ENCODE peak calls at places on chromosomes 16 and 17, in eight cellular contexts. S is upper lobe of left lung; K is mammary epithelial cell; M is prostate gland; L is PC-9; P is Peyer's patch; Q is CD8-positive, alpha-beta memory T cell; F is effector memory CD4-positive, alpha-beta T cell. D is an unnamed sample. For H3K9me3, the result is how much of the 10 kb centered on the place peaks cover.

GRCh38 chr17:74770498-74771318 is 5.4 kb downstream of the NAT9 start:
- DNase-seq in M (peak), F (peak), K (peak), P (peak), Q (peak), L (peak), S (peak), D (no peak)

GRCh38 chr16:56357765-56358322 is 67.5 kb downstream of the AMFR start:
- DNase-seq in S (no peak), M (no peak), Q (no peak), K (no peak), F (no peak), P (peak), L (peak), D (no peak)

GRCh38 chr17:62058611-62059010 is 6.5 kb downstream of the MED13 start:
- DNase-seq in Q (no peak), P (no peak), S (no peak), F (no peak), M (no peak), K (no peak), L (no peak), D (no peak)

GRCh38 chr16:15993946-15994665 is 44.7 kb downstream of the ABCC1 start:
- DNase-seq in Q (no peak), L (no peak), P (no peak), F (no peak), K (no peak), S (no peak), M (no peak), D (no peak)

GRCh38 chr17:76687278-76688164 is 23.2 kb downstream of the MXRA7 start:
- DNase-seq in S (no peak), L (no peak), M (no peak), P (no peak), F (no peak), K (no peak), Q (no peak), D (no peak)

GRCh38 chr17:19398301-19399181 is 11.6 kb upstream of the MFAP4 start:
- DNase-seq in P (peak), Q (no peak), M (no peak), L (peak), F (no peak), S (no peak), K (peak), D (no peak)

GRCh38 chr16:3007059-3007956 is 5.4 kb upstream of the CLDN9 start:
- DNase-seq in M (no peak), L (no peak), P (peak), S (no peak), F (no peak), Q (no peak), K (no peak), D (no peak)

GRCh38 chr17:33927732-33928133 is 327.4 kb upstream of the CCL2 start:
- DNase-seq in K (no peak), S (no peak), M (no peak), F (no peak), L (peak), Q (no peak), P (no peak), D (no peak)

GRCh38 chr17:69711504-69711903 is 297.0 kb downstream of the MAP2K6 start:
- DNase-seq in S (no peak), F (no peak), K (no peak), M (no peak), Q (no peak), P (no peak), L (no peak), D (no peak)

GRCh38 chr16:58931436-58931835 is 197.3 kb upstream of the GOT2 start:
- DNase-seq in F (no peak), K (no peak), Q (no peak), L (no peak), P (no peak), M (no peak), S (no peak), D (no peak)

GRCh38 chr16:86222965-86223551 is 287.3 kb upstream of the FOXF1 start:
- DNase-seq in F (no peak), K (no peak), S (no peak), Q (no peak), P (no peak), M (no peak), L (no peak), D (no peak)

GRCh38 chr16:55478827-55479559 is at the start of gene MMP2:
- DNase-seq in S (peak), Q (no peak), F (no peak), P (peak), K (no peak), M (no peak), L (no peak), D (no peak)

GRCh38 chr17:48613862-48614694 is 1.0 kb downstream of the HOXB8 start:
- DNase-seq in Q (no peak), M (no peak), S (peak), F (no peak), P (no peak), K (no peak), L (no peak), D (no peak)

GRCh38 chr17:48244121-48244711 is 136.7 kb downstream of the SNX11 start:
- DNase-seq in Q (no peak), S (no peak), P (peak), M (no peak), K (no peak), L (peak), F (no peak), D (no peak)

GRCh38 chr17:27559996-27560481 is 70.9 kb upstream of the LGALS9 start:
- DNase-seq in K (peak), P (peak), S (no peak), F (no peak), Q (no peak), L (no peak), M (no peak), D (no peak)

GRCh38 chr17:21129023-21129681 is 2.4 kb downstream of the DHRS7B start:
- DNase-seq in L (no peak), M (peak), S (no peak), Q (no peak), K (no peak), P (no peak), F (no peak), D (no peak)

GRCh38 chr16:2838928-2839327 is 8.8 kb downstream of the ZG16B start:
- DNase-seq in M (peak), L (no peak), Q (peak), S (peak), K (peak), P (peak), F (peak), D (no peak)

GRCh38 chr16:13896543-13897182 is 23.3 kb upstream of the ERCC4 start:
- DNase-seq in P (no peak), M (no peak), S (no peak), K (no peak), Q (no peak), F (no peak), L (no peak), D (no peak)

GRCh38 chr17:37821025-37821713 is 76.3 kb upstream of the HNF1B start:
- DNase-seq in P (no peak), S (no peak), L (peak), M (no peak), Q (no peak), K (peak), F (no peak), D (no peak)

GRCh38 chr16:50489187-50489586 is 59.0 kb upstream of the NKD1 start:
- DNase-seq in P (no peak), F (no peak), K (no peak), M (no peak), S (no peak), Q (no peak), L (no peak), D (no peak)

GRCh38 chr17:62963296-62963695 is 2.7 kb upstream of the TANC2 start:
- DNase-seq in M (no peak), Q (no peak), K (peak), L (peak), P (no peak), F (no peak), S (no peak), D (no peak)

GRCh38 chr17:49371178-49371834 is 9.3 kb upstream of the ZNF652 start:
- DNase-seq in P (peak), K (no peak), F (no peak), S (no peak), M (peak), L (no peak), Q (no peak), D (no peak)

GRCh38 chr17:81703747-81704654 is 834 bp downstream of the MRPL12 start:
- DNase-seq in L (no peak), P (no peak), S (no peak), M (no peak), K (no peak), Q (no peak), F (no peak), D (no peak)

GRCh38 chr17:15194859-15195277 is 70.3 kb downstream of the PMP22 start:
- DNase-seq in P (no peak), F (no peak), K (no peak), L (no peak), S (no peak), M (no peak), Q (no peak), D (no peak)

GRCh38 chr17:2075336-2076056 is 20.6 kb downstream of the HIC1 start:
- DNase-seq in K (peak), S (peak), M (no peak), F (no peak), Q (no peak), L (no peak), P (no peak), D (no peak)

GRCh38 chr16:27470567-27471431 is 68.8 kb downstream of the IL21R start:
- DNase-seq in P (no peak), M (no peak), Q (no peak), F (no peak), K (no peak), S (no peak), L (no peak), D (no peak)

GRCh38 chr16:53530046-53530445 is 27.0 kb upstream of the AKTIP start:
- DNase-seq in L (no peak), K (no peak), S (no peak), M (no peak), P (no peak), F (no peak), Q (no peak), D (no peak)

GRCh38 chr16:4661661-4662060 is 31.7 kb upstream of the NUDT16L1 start:
- DNase-seq in F (no peak), Q (no peak), L (no peak), P (no peak), S (no peak), M (no peak), K (peak), D (no peak)

GRCh38 chr17:59619313-59620063 is at the start of gene CLTC:
- DNase-seq in S (peak), K (peak), P (peak), L (peak), M (peak), F (peak), Q (peak), D (peak)

GRCh38 chr16:49731911-49732310 is 124.0 kb downstream of the ZNF423 start:
- DNase-seq in M (no peak), P (no peak), Q (no peak), F (no peak), S (no peak), L (no peak), K (no peak), D (no peak)

GRCh38 chr17:1997146-1997586 is 28.0 kb downstream of the RTN4RL1 start:
- DNase-seq in F (no peak), M (peak), S (no peak), Q (no peak), P (no peak), L (no peak), K (peak), D (no peak)

GRCh38 chr16:15509051-15509592 is 74.7 kb downstream of the BMERB1 start:
- DNase-seq in Q (peak), S (no peak), F (peak), K (peak), L (no peak), M (no peak), P (no peak), D (no peak)

GRCh38 chr17:38585805-38586529 is 19.8 kb downstream of the SRCIN1 start:
- DNase-seq in F (no peak), Q (no peak), P (no peak), M (no peak), K (no peak), L (no peak), S (no peak), D (no peak)

GRCh38 chr17:27545562-27546229 is 85.3 kb upstream of the LGALS9 start:
- DNase-seq in L (no peak), K (no peak), F (no peak), Q (no peak), P (no peak), M (no peak), S (no peak), D (no peak)

GRCh38 chr17:76204277-76204676 is 36.0 kb downstream of the RNF157 start:
- DNase-seq in S (no peak), K (peak), M (no peak), L (peak), F (no peak), Q (no peak), P (no peak), D (no peak)

GRCh38 chr17:6643460-6644125 is 2.7 kb downstream of the TXNDC17 start:
- DNase-seq in P (no peak), L (no peak), S (no peak), M (no peak), F (no peak), Q (no peak), K (peak), D (no peak)

GRCh38 chr16:20333120-20333519 is 5.8 kb upstream of the GP2 start:
- DNase-seq in P (no peak), F (no peak), M (no peak), L (no peak), S (no peak), Q (no peak), K (no peak), D (no peak)

GRCh38 chr17:924711-925480 is 54.7 kb downstream of the NXN start:
- DNase-seq in F (no peak), K (peak), Q (no peak), S (no peak), M (peak), P (no peak), L (peak), D (no peak)

GRCh38 chr17:921161-921560 is 58.4 kb downstream of the NXN start:
- DNase-seq in K (peak), Q (no peak), S (no peak), L (no peak), F (no peak), P (no peak), M (peak), D (no peak)

GRCh38 chr17:925846-926245 is 53.7 kb downstream of the NXN start:
- DNase-seq in F (no peak), S (no peak), P (no peak), L (no peak), Q (no peak), K (no peak), M (no peak), D (no peak)

GRCh38 chr17:920190-920589 is 59.4 kb downstream of the NXN start:
- DNase-seq in P (no peak), F (no peak), L (no peak), Q (no peak), M (no peak), K (no peak), S (no peak), D (no peak)

GRCh38 chr17:923633-924032 is 55.9 kb downstream of the NXN start:
- DNase-seq in P (no peak), K (no peak), F (no peak), Q (no peak), L (no peak), M (no peak), S (no peak), D (no peak)
- H3K9me3 ChIP-seq in P (under half), K (under half), F (under half), Q (under half), L (under half), M (under half), S (under half), D (under half)

GRCh38 chr16:75742424-75743047 is 16.2 kb upstream of the CPHXL start:
- DNase-seq in L (no peak), K (no peak), F (no peak), Q (no peak), M (no peak), P (no peak), S (no peak), D (no peak)

GRCh38 chr16:75745242-75745641 is 19.0 kb upstream of the CPHXL start:
- DNase-seq in P (no peak), F (no peak), Q (no peak), S (no peak), M (no peak), L (no peak), K (no peak), D (no peak)

GRCh38 chr16:75750516-75750915 is 24.2 kb upstream of the CPHXL start:
- DNase-seq in Q (no peak), M (no peak), F (no peak), P (no peak), S (no peak), K (no peak), L (no peak), D (no peak)

GRCh38 chr16:75745823-75746222 is 19.5 kb upstream of the CPHXL start:
- DNase-seq in M (no peak), L (no peak), F (no peak), S (no peak), P (no peak), K (no peak), Q (no peak), D (no peak)
- H3K4me3 ChIP-seq in M (no peak), L (no peak), F (no peak), S (no peak), P (no peak), K (no peak), Q (no peak), D (no peak)

DNA sequence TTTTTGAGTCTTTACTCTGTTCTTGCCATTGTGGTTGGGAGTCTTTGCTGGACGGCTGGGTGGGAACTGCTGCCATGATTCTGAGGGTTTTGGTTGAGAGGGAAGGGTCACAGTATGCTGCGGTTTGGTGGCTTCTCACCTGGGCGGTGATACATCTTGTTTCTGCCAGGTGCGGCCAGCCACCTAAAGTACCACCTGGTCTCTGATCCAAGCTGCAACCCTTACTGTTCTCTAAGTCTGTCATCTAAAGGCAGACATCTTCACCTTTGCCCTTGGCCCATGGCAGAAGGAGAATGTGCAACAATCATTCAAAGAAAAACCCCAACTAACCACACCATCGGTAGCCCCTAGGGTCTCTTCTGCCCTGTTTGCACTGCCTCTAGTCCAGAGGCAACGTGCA is 19.6 kb upstream of the MPO start:
- DNase-seq in P (no peak), Q (no peak), K (no peak), F (no peak), S (no peak), L (no peak), M (no peak), D (no peak)
- H3K27ac ChIP-seq in P (no peak), Q (no peak), K (no peak), F (no peak), S (no peak), L (no peak), M (no peak), D (no peak)

DNA sequence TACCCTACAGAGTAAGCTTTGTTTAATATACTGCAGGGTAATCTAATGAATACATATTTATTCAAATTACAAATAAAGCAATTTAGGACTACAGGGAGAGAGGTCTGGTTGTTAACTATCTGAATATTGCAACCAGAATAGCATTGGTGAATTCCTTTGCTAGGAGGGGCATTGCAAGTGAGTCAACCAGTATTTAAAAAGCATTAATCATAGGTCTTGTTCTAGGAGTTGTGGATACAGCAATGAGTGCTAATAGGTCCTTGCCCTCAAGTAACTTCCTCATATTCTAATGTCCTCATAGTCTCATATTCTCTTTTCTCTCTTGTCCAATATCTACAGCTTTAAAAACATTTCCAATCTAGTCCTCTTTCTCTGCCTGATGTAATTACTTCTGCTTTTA is 531.3 kb downstream of the CDH11 start:
- DNase-seq in Q (no peak), M (no peak), S (no peak), P (no peak), L (no peak), K (no peak), F (no peak), D (no peak)
- H3K9me3 ChIP-seq in Q (under half), M (under half), S (under half), P (under half), L (under half), K (under half), F (under half), D (under half)

GRCh38 chr17:29720471-29720990 is 97.8 kb upstream of the CORO6 start:
- DNase-seq in F (no peak), L (no peak), S (no peak), Q (no peak), K (no peak), M (no peak), P (no peak), D (no peak)

GRCh38 chr17:29726721-29727252 is 104.1 kb upstream of the CORO6 start:
- DNase-seq in Q (no peak), L (no peak), F (no peak), K (no peak), M (no peak), S (no peak), P (no peak), D (no peak)

GRCh38 chr17:29719469-29719868 is 96.8 kb upstream of the CORO6 start:
- DNase-seq in F (no peak), P (no peak), S (no peak), M (no peak), L (no peak), Q (no peak), K (no peak), D (no peak)

GRCh38 chr17:29722411-29723198 is 99.9 kb upstream of the CORO6 start:
- DNase-seq in S (no peak), P (peak), L (no peak), Q (peak), K (no peak), M (peak), F (no peak), D (no peak)

DNA sequence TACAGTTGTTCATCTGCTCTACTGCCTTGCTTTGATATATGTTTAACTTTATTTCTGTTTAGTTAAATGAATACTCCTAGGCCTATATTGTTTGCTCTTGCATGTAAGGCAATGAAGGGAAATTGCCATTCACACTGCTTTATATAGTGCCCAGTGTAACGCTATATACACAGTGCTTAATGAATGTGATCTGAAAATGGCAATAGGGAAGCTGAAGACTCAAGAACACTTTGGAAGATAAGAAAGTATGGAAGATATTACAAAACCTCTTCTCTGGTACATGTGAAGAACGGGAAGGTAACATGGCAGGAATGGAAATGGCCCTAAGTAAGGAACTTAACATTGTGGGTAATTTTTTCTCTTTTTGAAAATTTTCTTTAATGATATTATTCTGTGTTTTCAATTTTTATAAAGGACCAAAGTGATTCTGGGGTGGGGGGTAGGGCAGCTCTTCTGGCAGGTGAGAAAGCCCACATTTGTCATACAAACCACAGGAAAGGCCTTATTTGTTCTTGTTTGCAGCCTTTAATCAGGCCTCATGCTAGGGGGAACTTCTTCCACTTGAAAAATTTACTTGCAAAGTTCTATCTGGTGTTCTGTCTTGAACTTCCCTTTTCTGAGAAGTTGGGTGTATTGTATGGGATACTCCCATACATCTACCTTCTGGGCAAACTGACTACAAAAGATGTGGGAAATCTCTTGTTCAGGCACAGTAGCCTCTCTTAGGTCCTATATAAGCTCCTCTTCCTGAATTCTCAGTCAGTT is 100.8 kb upstream of the CORO6 start:
- DNase-seq in K (no peak), P (peak), L (no peak), Q (no peak), M (no peak), F (no peak), S (no peak), D (no peak)
- H3K4me3 ChIP-seq in K (no peak), P (no peak), L (no peak), Q (peak), M (no peak), F (peak), S (no peak), D (no peak)

D was measured in esophagus squamous epithelium.